ENCODE peak calls at places on chromosomes 2 and 18, in ten cellular contexts. Y is ascending aorta; T is AG10803; G is cardiac fibroblast; W is GM20000; X is RWPE1; H is breast epithelium; B is CD8-positive, alpha-beta T cell; J is Caco-2; N is HFF-Myc. F is an unnamed sample.
A peak's percentile ranks its signal among the peaks of the same experiment; 100 is the strongest.

GRCh38 chr2:157809212-157809611 is 66.9 kb downstream of the ACVR1 start:
- DNase-seq in Y (no peak), B (no peak), X (no peak), N (no peak), T (peak; percentile 63), J (no peak), H (no peak), G (peak; percentile 40), W (no peak), F (no peak)

GRCh38 chr18:45687617-45688016 is 36.4 kb upstream of the SLC14A1 start:
- DNase-seq in G (no peak), J (no peak), N (no peak), X (no peak), T (no peak), Y (no peak), H (no peak), B (no peak), W (peak; percentile 30), F (no peak)

GRCh38 chr2:201643216-201643651 is at the start of gene TMEM237:
- DNase-seq in T (peak; percentile 56), G (peak; percentile 42), X (peak; percentile 44), N (no peak), H (peak; percentile 75), Y (no peak), W (peak; percentile 83), B (no peak), J (peak; percentile 47), F (no peak)

GRCh38 chr2:25000503-25001328 is 29.0 kb upstream of the DNAJC27 start:
- DNase-seq in W (no peak), H (no peak), X (no peak), N (no peak), J (no peak), B (no peak), T (peak; percentile 19), G (peak; percentile 20), Y (no peak), F (no peak)

GRCh38 chr2:225889452-225889851 is 489.9 kb downstream of the NYAP2 start:
- DNase-seq in G (peak; percentile 81), T (peak; percentile 94), W (peak; percentile 10), N (peak; percentile 65), Y (no peak), X (peak; percentile 68), H (no peak), B (no peak), J (peak; percentile 40), F (no peak)

GRCh38 chr2:235433860-235434259 is 60.0 kb upstream of the AGAP1 start:
- DNase-seq in T (peak; percentile 57), N (no peak), H (peak; percentile 57), G (peak; percentile 23), Y (no peak), X (no peak), W (no peak), J (no peak), B (no peak), F (no peak)

GRCh38 chr2:11342561-11343343 is 1.7 kb downstream of the ROCK2 start:
- DNase-seq in N (no peak), G (peak; percentile 60), Y (no peak), H (no peak), T (peak; percentile 68), J (peak; percentile 60), X (peak; percentile 38), W (no peak), B (no peak), F (no peak)

GRCh38 chr2:10650746-10651145 is 39.0 kb downstream of the NOL10 start:
- DNase-seq in X (no peak), N (no peak), J (no peak), B (no peak), T (no peak), G (no peak), Y (no peak), H (no peak), W (no peak), F (no peak)

GRCh38 chr18:72833471-72833870 is 34.3 kb downstream of the NETO1 start:
- DNase-seq in W (no peak), T (no peak), N (no peak), B (no peak), Y (no peak), G (no peak), H (no peak), X (no peak), J (no peak), F (no peak)

GRCh38 chr2:120109186-120110061 is 96.5 kb downstream of the EPB41L5 start:
- DNase-seq in Y (no peak), T (peak; percentile 29), X (peak; percentile 30), H (no peak), J (peak; percentile 10), G (peak; percentile 61), N (peak; percentile 14), B (no peak), W (peak; percentile 23), F (no peak)

GRCh38 chr2:227201806-227202205 is 37.4 kb downstream of the COL4A3 start:
- DNase-seq in H (no peak), N (no peak), B (no peak), Y (no peak), G (no peak), J (no peak), T (no peak), X (no peak), W (no peak), F (no peak)

GRCh38 chr2:227761734-227762476 is 16.2 kb downstream of the SCYGR8 start:
- DNase-seq in T (peak; percentile 33), W (no peak), J (peak; percentile 41), N (no peak), H (no peak), X (no peak), Y (no peak), B (no peak), G (no peak), F (no peak)

GRCh38 chr18:53441761-53442414 is 782.6 kb downstream of the MBD2 start:
- DNase-seq in Y (no peak), G (no peak), T (no peak), W (no peak), X (no peak), H (no peak), J (no peak), N (no peak), B (no peak), F (no peak)

GRCh38 chr2:26457241-26457666 is 20.7 kb downstream of the OTOF start:
- DNase-seq in Y (no peak), G (no peak), T (no peak), X (no peak), H (no peak), J (peak; percentile 36), W (no peak), N (no peak), B (no peak), F (no peak)

GRCh38 chr18:30908381-30908780 is 134.2 kb downstream of the DSC3 start:
- DNase-seq in W (no peak), G (no peak), H (no peak), J (no peak), B (no peak), X (no peak), N (no peak), Y (no peak), T (no peak), F (no peak)

GRCh38 chr2:177616731-177617130 is 224.2 kb downstream of the AGPS start:
- DNase-seq in Y (no peak), X (no peak), T (no peak), H (no peak), J (no peak), B (no peak), W (no peak), N (no peak), G (no peak), F (no peak)

GRCh38 chr2:29749041-29749440 is 172.3 kb downstream of the ALK start:
- DNase-seq in J (no peak), Y (no peak), T (no peak), W (no peak), X (peak; percentile 13), G (no peak), N (no peak), B (no peak), H (no peak), F (no peak)

GRCh38 chr2:9473308-9473984 is 905 bp upstream of the IAH1 start:
- DNase-seq in H (no peak), T (no peak), W (peak; percentile 49), G (no peak), N (no peak), Y (no peak), B (no peak), X (peak; percentile 38), J (peak; percentile 24), F (no peak)
- TF ChIP-seq CTCF in H (peak; percentile 45), T (peak; percentile 9), W (no peak), G (peak; percentile 3), N (no peak), Y (no peak), B (peak; percentile 16), X (no peak), J (peak; percentile 22), F (no peak)

DNA sequence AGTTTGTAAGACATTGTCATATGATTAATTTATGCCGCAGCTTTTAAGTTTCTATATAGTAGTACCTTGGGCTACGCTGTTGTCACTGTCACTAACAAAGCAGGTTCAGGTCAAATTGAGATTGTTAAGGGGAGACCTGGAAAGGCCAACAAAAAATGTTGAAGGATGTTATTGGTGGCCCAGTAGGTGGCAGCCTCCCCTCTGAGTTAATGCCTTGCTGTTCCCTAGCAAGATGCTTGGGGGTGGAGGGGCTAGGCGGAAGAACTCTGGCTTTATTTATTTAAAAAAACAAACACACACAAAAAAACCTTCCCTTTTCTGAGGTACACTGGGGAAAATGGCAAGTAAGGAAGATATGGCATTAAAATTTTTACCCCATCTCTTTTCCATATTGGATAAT is 128.3 kb upstream of the ATP5MC3 start:
- DNase-seq in Y (no peak), T (peak; percentile 26), N (no peak), W (peak; percentile 26), G (peak; percentile 14), B (no peak), J (peak; percentile 58), H (no peak), X (peak; percentile 23), F (no peak)
- TF ChIP-seq CTCF in Y (no peak), T (peak; percentile 43), N (peak; percentile 50), W (peak; percentile 16), G (peak; percentile 29), B (no peak), J (peak; percentile 63), H (no peak), X (peak; percentile 28), F (peak; percentile 43)

GRCh38 chr18:59272971-59273935 is at the start of gene RAX:
- DNase-seq in B (no peak), H (no peak), J (no peak), T (no peak), W (peak; percentile 80), N (no peak), G (no peak), Y (no peak), X (peak; percentile 35), F (peak; percentile 100)
- TF ChIP-seq CTCF in B (no peak), H (no peak), J (no peak), T (no peak), W (peak; percentile 16), N (peak; percentile 38), G (peak; percentile 12), Y (no peak), X (no peak), F (peak; percentile 20)

GRCh38 chr2:193867454-193867853 is 1672.7 kb upstream of the TMEFF2 start:
- DNase-seq in J (no peak), G (no peak), Y (no peak), T (no peak), N (no peak), B (no peak), X (no peak), W (no peak), H (no peak), F (no peak)

DNA sequence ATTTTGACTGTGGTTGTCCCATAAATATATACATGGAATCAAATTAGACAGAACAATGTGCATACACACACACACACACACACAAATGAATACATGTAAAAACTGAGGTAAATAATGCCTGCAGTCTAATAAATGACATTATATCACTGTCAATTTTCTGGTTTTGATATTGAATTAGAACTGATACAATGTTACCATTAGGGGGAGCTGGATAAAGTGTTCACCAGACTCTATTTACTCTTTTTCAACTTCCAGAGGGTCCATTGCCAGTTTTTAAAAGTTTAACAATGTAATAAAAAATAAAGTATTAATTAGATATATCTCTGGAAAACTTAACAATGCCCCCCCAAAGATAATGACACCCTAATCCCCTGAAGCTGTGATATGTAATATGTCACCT is 1666.8 kb upstream of the TMEFF2 start:
- DNase-seq in H (no peak), T (no peak), X (no peak), B (no peak), J (no peak), G (no peak), N (no peak), W (no peak), Y (no peak), F (no peak)
- TF ChIP-seq CTCF in H (no peak), T (no peak), X (no peak), B (no peak), J (no peak), G (peak; percentile 12), N (no peak), W (no peak), Y (no peak), F (no peak)

F was measured in D721Med.